ENCODE peak calls at places on chromosomes 13 and 19, in nine cellular contexts. J, O, N, W, H, B, E, D and T are unnamed samples.

GRCh38 chr13:111484129-111484925 is 163.9 kb downstream of the TEX29 start:
- DNase-seq in J (peak; percentile 95), O (no peak), N (no peak), W (no peak), H (no peak), B (no peak), E (no peak), D (no peak), T (no peak)

GRCh38 chr13:20814224-20814910 is 40.6 kb upstream of the EEF1AKMT1 start:
- DNase-seq in J (peak; percentile 91), O (peak; percentile 86), N (no peak), W (no peak), H (no peak), B (peak; percentile 82), E (no peak), D (no peak), T (peak; percentile 81)

GRCh38 chr13:45895880-45896279 is 44.3 kb upstream of the SIAH3 start:
- DNase-seq in J (no peak), O (no peak), N (no peak), W (no peak), H (no peak), B (no peak), E (no peak), D (no peak), T (no peak)

GRCh38 chr13:38667526-38668094 is 19.3 kb upstream of the FREM2 start:
- DNase-seq in J (no peak), O (no peak), N (no peak), W (no peak), H (no peak), B (no peak), E (no peak), D (no peak), T (no peak)

GRCh38 chr13:77544765-77545316 is 9.3 kb downstream of the SCEL start:
- DNase-seq in J (no peak), O (no peak), N (no peak), W (no peak), H (no peak), B (no peak), E (no peak), D (no peak), T (no peak)

GRCh38 chr19:47618771-47619170 is 9.8 kb downstream of the BICRA start:
- DNase-seq in J (no peak), O (peak; percentile 84), N (no peak), W (no peak), H (no peak), B (no peak), E (no peak), D (no peak), T (peak; percentile 83)

GRCh38 chr13:94063096-94063495 is 416.4 kb downstream of the DCT start:
- DNase-seq in J (no peak), O (no peak), N (no peak), W (no peak), H (no peak), B (no peak), E (no peak), D (no peak), T (no peak)

GRCh38 chr19:48739835-48740704 is at the start of gene RASIP1:
- DNase-seq in J (peak; percentile 35), O (peak; percentile 87), N (no peak), W (no peak), H (no peak), B (no peak), E (no peak), D (no peak), T (peak; percentile 68)

GRCh38 chr19:5436101-5436947 is 18.9 kb upstream of the ZNRF4 start:
- DNase-seq in J (peak; percentile 26), O (no peak), N (no peak), W (no peak), H (no peak), B (peak; percentile 32), E (no peak), D (no peak), T (no peak)

GRCh38 chr19:36093146-36093662 is 17.7 kb upstream of the OVOL3 start:
- DNase-seq in J (no peak), O (no peak), N (peak; percentile 80), W (no peak), H (no peak), B (no peak), E (no peak), D (no peak), T (no peak)

GRCh38 chr13:48093588-48093987 is 1.3 kb downstream of the MED4 start:
- DNase-seq in J (no peak), O (no peak), N (no peak), W (no peak), H (no peak), B (no peak), E (no peak), D (no peak), T (no peak)

GRCh38 chr13:98265669-98266551 is 88.8 kb upstream of the RNF113B start:
- DNase-seq in J (no peak), O (no peak), N (no peak), W (no peak), H (no peak), B (no peak), E (no peak), D (no peak), T (no peak)

GRCh38 chr19:45076029-45076850 is at the start of gene ZNF296:
- DNase-seq in J (no peak), O (peak; percentile 74), N (peak; percentile 94), W (peak; percentile 71), H (peak; percentile 71), B (peak; percentile 82), E (peak; percentile 69), D (peak; percentile 84), T (peak; percentile 71)

GRCh38 chr19:41192574-41193419 is at the start of gene CYP2S1:
- DNase-seq in J (no peak), O (no peak), N (no peak), W (no peak), H (no peak), B (peak; percentile 57), E (no peak), D (peak; percentile 55), T (no peak)

GRCh38 chr13:111210082-111210481 is 95.0 kb downstream of the ARHGEF7 start:
- DNase-seq in J (no peak), O (no peak), N (no peak), W (no peak), H (no peak), B (no peak), E (no peak), D (no peak), T (no peak)

GRCh38 chr13:20924758-20925394 is 22.3 kb upstream of the XPO4 start:
- DNase-seq in J (peak; percentile 72), O (peak; percentile 88), N (peak; percentile 45), W (peak; percentile 61), H (peak; percentile 76), B (peak; percentile 86), E (peak; percentile 73), D (peak; percentile 85), T (peak; percentile 60)

GRCh38 chr19:51181913-51182419 is 39.9 kb downstream of the SIGLEC7 start:
- DNase-seq in J (no peak), O (no peak), N (no peak), W (no peak), H (no peak), B (no peak), E (no peak), D (no peak), T (no peak)

GRCh38 chr13:44758595-44759221 is 182.6 kb upstream of the TSC22D1 start:
- DNase-seq in J (peak; percentile 61), O (no peak), N (no peak), W (no peak), H (no peak), B (peak; percentile 88), E (no peak), D (no peak), T (no peak)

GRCh38 chr13:99796175-99796819 is 175.3 kb downstream of the ZIC5 start:
- DNase-seq in J (no peak), O (no peak), N (peak; percentile 25), W (no peak), H (no peak), B (peak; percentile 56), E (no peak), D (peak; percentile 68), T (no peak)

GRCh38 chr19:41951686-41952172 is 7.4 kb downstream of the RABAC1 start:
- DNase-seq in J (peak; percentile 47), O (peak; percentile 78), N (peak; percentile 85), W (peak; percentile 80), H (peak; percentile 86), B (peak; percentile 87), E (peak; percentile 90), D (peak; percentile 93), T (peak; percentile 73)

GRCh38 chr13:42239644-42240043 is 32.3 kb upstream of the AKAP11 start:
- DNase-seq in J (no peak), O (no peak), N (no peak), W (no peak), H (no peak), B (peak; percentile 43), E (no peak), D (no peak), T (no peak)

GRCh38 chr13:96104516-96104915 is 14.6 kb downstream of the HS6ST3 start:
- DNase-seq in J (no peak), O (no peak), N (no peak), W (no peak), H (no peak), B (peak; percentile 62), E (no peak), D (no peak), T (no peak)

GRCh38 chr13:74134777-74135305 is 637 bp upstream of the KLF12 start:
- DNase-seq in J (peak; percentile 80), O (peak; percentile 64), N (peak; percentile 67), W (peak; percentile 49), H (peak; percentile 50), B (peak; percentile 51), E (peak; percentile 41), D (peak; percentile 75), T (peak; percentile 66)

GRCh38 chr19:11848594-11849263 is at the start of gene ZNF439:
- DNase-seq in J (peak; percentile 82), O (peak; percentile 95), N (peak; percentile 93), W (peak; percentile 78), H (peak; percentile 88), B (peak; percentile 83), E (peak; percentile 90), D (peak; percentile 93), T (peak; percentile 95)

GRCh38 chr13:101397742-101398141 is 18.6 kb downstream of the NALCN start:
- DNase-seq in J (no peak), O (no peak), N (no peak), W (no peak), H (no peak), B (peak; percentile 77), E (no peak), D (no peak), T (no peak)

GRCh38 chr13:110518571-110518970 is 43.0 kb downstream of the RAB20 start:
- DNase-seq in J (no peak), O (no peak), N (no peak), W (no peak), H (no peak), B (no peak), E (no peak), D (no peak), T (no peak)

GRCh38 chr13:50122465-50122864 is 107.2 kb downstream of the KCNRG start:
- DNase-seq in J (no peak), O (no peak), N (no peak), W (no peak), H (no peak), B (no peak), E (no peak), D (no peak), T (no peak)

GRCh38 chr13:110799246-110800236 is 86.0 kb downstream of the ING1 start:
- DNase-seq in J (no peak), O (peak; percentile 70), N (no peak), W (no peak), H (no peak), B (no peak), E (no peak), D (no peak), T (no peak)

GRCh38 chr19:12284226-12284625 is 10.5 kb downstream of the ZNF44 start:
- DNase-seq in J (no peak), O (no peak), N (no peak), W (no peak), H (no peak), B (no peak), E (no peak), D (no peak), T (no peak)